ENCODE peak calls at places on chromosome 3, in nine cellular contexts. One of them, this sample, is unnamed.

GRCh38 chr3:143507735-143508580 is 340.3 kb downstream of the SLC9A9 start:
- DNase-seq in adrenal gland: no peak
- DNase-seq in mucosa of descending colon: no peak
- DNase-seq in psoas muscle: no peak
- DNase-seq in adipocyte: peak; percentile 73
- DNase-seq in GM23338: no peak
- DNase-seq in choroid plexus epithelial cell: peak; percentile 87
- DNase-seq in naive thymus-derived CD4-positive, alpha-beta T cell: no peak
- DNase-seq in esophagus muscularis mucosa: no peak
- DNase-seq in this sample: peak; percentile 54

GRCh38 chr3:157081681-157082210 is 78.2 kb downstream of the CCNL1 start:
- DNase-seq in adrenal gland: peak; percentile 91
- DNase-seq in mucosa of descending colon: peak; percentile 90
- DNase-seq in psoas muscle: peak; percentile 91
- DNase-seq in adipocyte: peak; percentile 98
- DNase-seq in GM23338: peak; percentile 98
- DNase-seq in choroid plexus epithelial cell: peak; percentile 95
- DNase-seq in naive thymus-derived CD4-positive, alpha-beta T cell: peak; percentile 62
- DNase-seq in esophagus muscularis mucosa: peak; percentile 95
- DNase-seq in this sample: peak; percentile 89

GRCh38 chr3:37542772-37543449 is 318.8 kb upstream of the CTDSPL start:
- DNase-seq in adrenal gland: no peak
- DNase-seq in mucosa of descending colon: no peak
- DNase-seq in psoas muscle: no peak
- DNase-seq in adipocyte: peak; percentile 3
- DNase-seq in GM23338: no peak
- DNase-seq in choroid plexus epithelial cell: no peak
- DNase-seq in naive thymus-derived CD4-positive, alpha-beta T cell: no peak
- DNase-seq in esophagus muscularis mucosa: no peak
- DNase-seq in this sample: no peak

GRCh38 chr3:52851348-52851747 is 16.5 kb upstream of the MUSTN1 start:
- DNase-seq in adrenal gland: no peak
- DNase-seq in mucosa of descending colon: no peak
- DNase-seq in psoas muscle: no peak
- DNase-seq in adipocyte: peak; percentile 61
- DNase-seq in GM23338: peak; percentile 83
- DNase-seq in choroid plexus epithelial cell: peak; percentile 69
- DNase-seq in naive thymus-derived CD4-positive, alpha-beta T cell: peak; percentile 22
- DNase-seq in esophagus muscularis mucosa: no peak
- DNase-seq in this sample: peak; percentile 55

GRCh38 chr3:148532326-148532725 is 165.4 kb upstream of the AGTR1 start:
- DNase-seq in adrenal gland: no peak
- DNase-seq in mucosa of descending colon: no peak
- DNase-seq in psoas muscle: no peak
- DNase-seq in adipocyte: no peak
- DNase-seq in GM23338: no peak
- DNase-seq in choroid plexus epithelial cell: peak; percentile 53
- DNase-seq in naive thymus-derived CD4-positive, alpha-beta T cell: no peak
- DNase-seq in esophagus muscularis mucosa: no peak
- DNase-seq in this sample: no peak

GRCh38 chr3:69838696-69839515 is 99.6 kb downstream of the MITF start:
- DNase-seq in adrenal gland: no peak
- DNase-seq in mucosa of descending colon: no peak
- DNase-seq in psoas muscle: no peak
- DNase-seq in adipocyte: no peak
- DNase-seq in GM23338: no peak
- DNase-seq in choroid plexus epithelial cell: peak; percentile 48
- DNase-seq in naive thymus-derived CD4-positive, alpha-beta T cell: no peak
- DNase-seq in esophagus muscularis mucosa: no peak
- DNase-seq in this sample: peak; percentile 54

GRCh38 chr3:58560771-58561311 is 16.4 kb downstream of the FAM107A start:
- DNase-seq in adrenal gland: no peak
- DNase-seq in mucosa of descending colon: no peak
- DNase-seq in psoas muscle: no peak
- DNase-seq in adipocyte: peak; percentile 89
- DNase-seq in GM23338: peak; percentile 98
- DNase-seq in choroid plexus epithelial cell: peak; percentile 98
- DNase-seq in naive thymus-derived CD4-positive, alpha-beta T cell: no peak
- DNase-seq in esophagus muscularis mucosa: no peak
- DNase-seq in this sample: peak; percentile 86

GRCh38 chr3:41482134-41482533 is 282.8 kb downstream of the CTNNB1 start:
- DNase-seq in adrenal gland: no peak
- DNase-seq in mucosa of descending colon: no peak
- DNase-seq in psoas muscle: no peak
- DNase-seq in adipocyte: no peak
- DNase-seq in GM23338: peak; percentile 80
- DNase-seq in choroid plexus epithelial cell: no peak
- DNase-seq in naive thymus-derived CD4-positive, alpha-beta T cell: no peak
- DNase-seq in esophagus muscularis mucosa: no peak
- DNase-seq in this sample: no peak

GRCh38 chr3:158713094-158713499 is 19.2 kb downstream of the RARRES1 start:
- DNase-seq in adrenal gland: no peak
- DNase-seq in mucosa of descending colon: peak; percentile 53
- DNase-seq in psoas muscle: no peak
- DNase-seq in adipocyte: peak; percentile 14
- DNase-seq in GM23338: no peak
- DNase-seq in choroid plexus epithelial cell: peak; percentile 97
- DNase-seq in naive thymus-derived CD4-positive, alpha-beta T cell: no peak
- DNase-seq in esophagus muscularis mucosa: no peak
- DNase-seq in this sample: peak; percentile 56

GRCh38 chr3:12995389-12996180 is 77.6 kb downstream of the IQSEC1 start:
- DNase-seq in adrenal gland: no peak
- DNase-seq in mucosa of descending colon: no peak
- DNase-seq in psoas muscle: no peak
- DNase-seq in adipocyte: no peak
- DNase-seq in GM23338: no peak
- DNase-seq in choroid plexus epithelial cell: no peak
- DNase-seq in naive thymus-derived CD4-positive, alpha-beta T cell: no peak
- DNase-seq in esophagus muscularis mucosa: no peak
- DNase-seq in this sample: no peak
- H3K4me3 ChIP-seq in adrenal gland: no peak overlapping the region
- H3K4me3 ChIP-seq in mucosa of descending colon: no peak overlapping the region
- H3K4me3 ChIP-seq in psoas muscle: peak overlapping the region; percentile 72
- H3K4me3 ChIP-seq in adipocyte: no peak overlapping the region
- H3K4me3 ChIP-seq in GM23338: peak overlapping the region; percentile 75
- H3K4me3 ChIP-seq in choroid plexus epithelial cell: no peak overlapping the region
- H3K4me3 ChIP-seq in naive thymus-derived CD4-positive, alpha-beta T cell: peak overlapping the region; percentile 69
- H3K4me3 ChIP-seq in esophagus muscularis mucosa: peak overlapping the region; percentile 78
- H3K4me3 ChIP-seq in this sample: no peak overlapping the region

DNA sequence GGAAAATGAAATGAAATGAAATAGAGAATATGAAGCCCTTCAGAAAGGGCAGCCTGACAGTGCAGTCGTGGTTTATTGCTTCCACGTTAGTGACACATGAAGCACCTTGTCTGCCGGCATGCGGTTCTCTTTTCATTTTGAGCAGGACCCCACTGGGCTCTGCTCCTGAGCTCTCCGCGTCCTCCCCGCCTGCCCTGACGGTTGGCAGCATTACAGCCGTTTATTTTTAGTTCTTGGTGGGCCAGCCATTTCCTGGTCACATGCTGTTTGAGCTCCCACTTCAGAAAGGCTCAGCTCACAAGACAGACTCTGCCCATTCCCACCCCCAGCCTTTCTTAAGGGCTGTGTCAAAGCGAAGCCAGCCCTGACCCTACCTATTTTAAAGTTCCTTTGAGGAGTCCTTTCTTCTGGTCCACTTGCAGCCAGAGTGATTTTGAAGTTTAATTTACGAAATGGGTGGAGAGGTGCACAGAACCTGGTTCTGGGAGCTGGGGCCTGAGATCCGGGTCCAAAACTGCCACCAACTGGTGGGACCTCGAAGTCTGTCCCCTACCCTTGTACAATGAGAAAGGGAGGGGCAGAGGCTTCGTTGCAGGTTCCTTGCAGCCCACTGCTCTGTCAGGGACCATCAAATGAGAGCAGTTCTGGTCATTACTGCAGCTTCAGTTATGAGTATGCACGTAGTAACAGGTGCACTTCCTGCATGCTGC is 60.1 kb downstream of the MGLL start:
- DNase-seq in adrenal gland: no peak
- DNase-seq in mucosa of descending colon: peak; percentile 41
- DNase-seq in psoas muscle: no peak
- DNase-seq in adipocyte: no peak
- DNase-seq in GM23338: no peak
- DNase-seq in choroid plexus epithelial cell: peak; percentile 45
- DNase-seq in naive thymus-derived CD4-positive, alpha-beta T cell: no peak
- DNase-seq in esophagus muscularis mucosa: no peak
- DNase-seq in this sample: no peak
- H3K4me3 ChIP-seq in adrenal gland: no peak overlapping the region
- H3K4me3 ChIP-seq in mucosa of descending colon: no peak overlapping the region
- H3K4me3 ChIP-seq in psoas muscle: peak overlapping the region; percentile 39
- H3K4me3 ChIP-seq in adipocyte: no peak overlapping the region
- H3K4me3 ChIP-seq in GM23338: no peak overlapping the region
- H3K4me3 ChIP-seq in choroid plexus epithelial cell: no peak overlapping the region
- H3K4me3 ChIP-seq in naive thymus-derived CD4-positive, alpha-beta T cell: no peak overlapping the region
- H3K4me3 ChIP-seq in esophagus muscularis mucosa: peak overlapping the region; percentile 19
- H3K4me3 ChIP-seq in this sample: no peak overlapping the region

DNA sequence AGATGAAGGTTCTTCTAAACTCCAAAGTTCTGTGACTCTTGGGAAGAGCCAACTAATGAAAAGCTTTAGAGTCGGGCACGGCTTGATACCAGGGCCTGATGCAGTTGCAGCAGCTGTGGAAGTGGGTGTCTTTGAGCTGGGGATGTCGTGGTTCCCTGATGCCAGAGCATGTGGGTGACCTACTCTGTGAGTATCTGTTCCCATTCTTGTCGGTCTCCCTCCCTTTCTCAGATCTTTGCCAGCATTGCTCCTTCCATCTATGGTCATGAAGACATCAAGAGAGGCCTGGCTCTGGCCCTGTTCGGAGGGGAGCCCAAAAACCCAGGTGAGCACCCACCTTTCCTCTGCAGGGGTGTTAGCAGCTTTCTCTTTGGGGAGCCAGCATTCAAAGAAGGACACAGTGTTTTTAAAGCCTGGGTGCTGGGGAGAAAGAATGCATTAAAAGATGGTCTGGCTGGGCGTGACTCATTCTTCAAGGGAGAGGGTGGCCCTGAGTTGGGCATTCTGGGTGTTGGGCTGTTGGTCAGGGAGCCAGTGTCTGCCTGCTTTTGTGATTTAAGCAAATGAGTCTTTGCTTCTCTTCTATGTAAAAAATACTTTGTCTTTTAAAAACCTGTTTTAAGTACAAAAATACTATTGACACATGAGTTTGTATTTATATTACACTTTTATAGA is 13.2 kb upstream of the PODXL2 start:
- DNase-seq in adrenal gland: no peak
- DNase-seq in mucosa of descending colon: no peak
- DNase-seq in psoas muscle: no peak
- DNase-seq in adipocyte: peak; percentile 14
- DNase-seq in GM23338: no peak
- DNase-seq in choroid plexus epithelial cell: peak; percentile 9
- DNase-seq in naive thymus-derived CD4-positive, alpha-beta T cell: no peak
- DNase-seq in esophagus muscularis mucosa: no peak
- DNase-seq in this sample: no peak
- H3K4me3 ChIP-seq in adrenal gland: no peak overlapping the region
- H3K4me3 ChIP-seq in mucosa of descending colon: no peak overlapping the region
- H3K4me3 ChIP-seq in psoas muscle: no peak overlapping the region
- H3K4me3 ChIP-seq in adipocyte: no peak overlapping the region
- H3K4me3 ChIP-seq in GM23338: no peak overlapping the region
- H3K4me3 ChIP-seq in choroid plexus epithelial cell: no peak overlapping the region
- H3K4me3 ChIP-seq in naive thymus-derived CD4-positive, alpha-beta T cell: no peak overlapping the region
- H3K4me3 ChIP-seq in esophagus muscularis mucosa: no peak overlapping the region
- H3K4me3 ChIP-seq in this sample: no peak overlapping the region

GRCh38 chr3:178056868-178057267 is 479.4 kb upstream of the KCNMB2 start:
- DNase-seq in adrenal gland: no peak
- DNase-seq in mucosa of descending colon: no peak
- DNase-seq in psoas muscle: no peak
- DNase-seq in adipocyte: peak; percentile 69
- DNase-seq in GM23338: no peak
- DNase-seq in choroid plexus epithelial cell: peak; percentile 27
- DNase-seq in naive thymus-derived CD4-positive, alpha-beta T cell: no peak
- DNase-seq in esophagus muscularis mucosa: no peak
- DNase-seq in this sample: peak; percentile 59

GRCh38 chr3:178060406-178060805 is 475.8 kb upstream of the KCNMB2 start:
- DNase-seq in adrenal gland: peak; percentile 53
- DNase-seq in mucosa of descending colon: no peak
- DNase-seq in psoas muscle: no peak
- DNase-seq in adipocyte: peak; percentile 80
- DNase-seq in GM23338: no peak
- DNase-seq in choroid plexus epithelial cell: peak; percentile 35
- DNase-seq in naive thymus-derived CD4-positive, alpha-beta T cell: no peak
- DNase-seq in esophagus muscularis mucosa: no peak
- DNase-seq in this sample: peak; percentile 95

GRCh38 chr3:178059836-178060235 is 476.4 kb upstream of the KCNMB2 start:
- DNase-seq in adrenal gland: no peak
- DNase-seq in mucosa of descending colon: no peak
- DNase-seq in psoas muscle: no peak
- DNase-seq in adipocyte: no peak
- DNase-seq in GM23338: no peak
- DNase-seq in choroid plexus epithelial cell: no peak
- DNase-seq in naive thymus-derived CD4-positive, alpha-beta T cell: no peak
- DNase-seq in esophagus muscularis mucosa: no peak
- DNase-seq in this sample: peak; percentile 53

GRCh38 chr3:178059124-178059523 is 477.1 kb upstream of the KCNMB2 start:
- DNase-seq in adrenal gland: no peak
- DNase-seq in mucosa of descending colon: no peak
- DNase-seq in psoas muscle: no peak
- DNase-seq in adipocyte: peak; percentile 55
- DNase-seq in GM23338: no peak
- DNase-seq in choroid plexus epithelial cell: peak; percentile 69
- DNase-seq in naive thymus-derived CD4-positive, alpha-beta T cell: no peak
- DNase-seq in esophagus muscularis mucosa: no peak
- DNase-seq in this sample: peak; percentile 68

DNA sequence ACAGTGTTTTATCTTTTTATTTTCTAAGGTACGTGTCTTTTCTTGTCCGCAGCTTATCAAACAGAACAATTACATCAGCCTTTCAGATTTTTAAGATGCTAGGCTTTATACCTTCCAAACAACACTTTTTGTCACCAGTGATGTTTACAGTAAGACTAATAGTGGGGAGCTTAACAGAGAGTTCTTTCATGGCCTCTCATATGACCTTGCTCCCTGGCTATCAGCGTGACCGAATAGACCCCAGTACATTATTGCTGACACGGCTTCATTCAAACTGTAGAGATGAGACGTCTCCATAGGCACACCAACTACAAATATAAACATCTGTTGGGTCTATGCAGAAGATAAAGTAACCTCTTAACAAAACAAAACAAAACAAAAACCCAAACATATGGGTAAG is 477.6 kb upstream of the KCNMB2 start:
- DNase-seq in adrenal gland: no peak
- DNase-seq in mucosa of descending colon: no peak
- DNase-seq in psoas muscle: no peak
- DNase-seq in adipocyte: no peak
- DNase-seq in GM23338: no peak
- DNase-seq in choroid plexus epithelial cell: peak; percentile 22
- DNase-seq in naive thymus-derived CD4-positive, alpha-beta T cell: no peak
- DNase-seq in esophagus muscularis mucosa: no peak
- DNase-seq in this sample: no peak
- H3K4me3 ChIP-seq in adrenal gland: no peak overlapping the region
- H3K4me3 ChIP-seq in mucosa of descending colon: no peak overlapping the region
- H3K4me3 ChIP-seq in psoas muscle: no peak overlapping the region
- H3K4me3 ChIP-seq in adipocyte: no peak overlapping the region
- H3K4me3 ChIP-seq in GM23338: no peak overlapping the region
- H3K4me3 ChIP-seq in choroid plexus epithelial cell: no peak overlapping the region
- H3K4me3 ChIP-seq in naive thymus-derived CD4-positive, alpha-beta T cell: no peak overlapping the region
- H3K4me3 ChIP-seq in esophagus muscularis mucosa: no peak overlapping the region
- H3K4me3 ChIP-seq in this sample: no peak overlapping the region

This sample was measured in fibroblast of villous mesenchyme.